ENCODE peak calls at places on chromosomes 12 and 14, in four cellular contexts. K is stimulated activated naive B cell treated with anti-CD40 and anti-IgM and Interleukin-4, amounts not matched to agents 10 μg/mL and 1 μg/mL and 100 μg/mL, for 72 hours; O is HCEC 1CT; P is CD4-positive, alpha-beta T cell. A is an unnamed sample.

GRCh38 chr12:130162267-130162666 is at the start of gene FZD10:
- DNase-seq in K (no peak), P (no peak), O (no peak), A (no peak)

GRCh38 chr12:47920913-47921312 is 16.1 kb upstream of the VDR start:
- DNase-seq in P (no peak), O (no peak), K (no peak), A (no peak)

GRCh38 chr14:54098536-54098935 is 141.9 kb upstream of the BMP4 start:
- DNase-seq in P (no peak), O (peak), K (no peak), A (no peak)

GRCh38 chr14:22824711-22825359 is 4.9 kb upstream of the MRPL52 start:
- DNase-seq in P (no peak), O (peak), K (no peak), A (no peak)

GRCh38 chr14:75123991-75124390 is 2.9 kb downstream of the NEK9 start:
- DNase-seq in O (peak), K (no peak), P (peak), A (no peak)

GRCh38 chr12:46660276-46660675 is 165.5 kb downstream of the SLC38A4 start:
- DNase-seq in P (no peak), K (no peak), O (peak), A (no peak)

GRCh38 chr14:78968249-78968648 is 798.1 kb downstream of the NRXN3 start:
- DNase-seq in O (no peak), K (no peak), P (no peak), A (no peak)

GRCh38 chr12:110844551-110845395 is 2.0 kb upstream of the CCDC63 start:
- DNase-seq in P (no peak), O (peak), K (no peak), A (no peak)

GRCh38 chr12:104427547-104427938 is 29.2 kb upstream of the CHST11 start:
- DNase-seq in K (no peak), O (no peak), P (no peak), A (no peak)

GRCh38 chr14:105962532-105962931 is 436.1 kb downstream of the TMEM121 start:
- DNase-seq in P (no peak), K (no peak), O (no peak), A (no peak)

GRCh38 chr12:102120886-102121285 is 903 bp downstream of the PARPBP start:
- DNase-seq in O (peak), K (no peak), P (no peak), A (peak)

GRCh38 chr12:75814856-75815754 is 216.5 kb downstream of the PHLDA1 start:
- DNase-seq in K (no peak), P (no peak), O (peak), A (peak)

GRCh38 chr14:105492966-105493871 is 2.2 kb downstream of the TEDC1 start:
- DNase-seq in O (no peak), K (no peak), P (no peak), A (no peak)

GRCh38 chr12:95703986-95704385 is 86.6 kb downstream of the NTN4 start:
- DNase-seq in P (no peak), O (no peak), K (no peak), A (no peak)

GRCh38 chr14:36976571-36977023 is 195.8 kb downstream of the SLC25A21 start:
- DNase-seq in K (no peak), O (peak), P (no peak), A (no peak)

GRCh38 chr14:57389646-57390036 is 745 bp upstream of the NAA30 start:
- DNase-seq in O (no peak), K (no peak), P (no peak), A (peak)

GRCh38 chr12:8698132-8698829 is 490 bp downstream of the RIMKLB start:
- DNase-seq in K (peak), O (no peak), P (peak), A (peak)